ENCODE peak calls at places on chromosomes 7 and 10, in seven cellular contexts. Y is trophoblast cell; H is left lung; M is GM23338; G is CD8-positive, alpha-beta T cell; I is body of pancreas; U is upper lobe of right lung. Z is an unnamed sample.

GRCh38 chr10:13074562-13075451 is 25.2 kb upstream of the OPTN start:
- DNase-seq in H (peak), M (peak), U (peak), G (peak), Y (peak), I (peak), Z (no peak)

GRCh38 chr7:9022456-9022855 is 589.0 kb downstream of the NXPH1 start:
- DNase-seq in M (no peak), Y (no peak), U (no peak), I (no peak), H (no peak), G (no peak), Z (no peak)

GRCh38 chr10:49542353-49542752 is 3.4 kb upstream of the ERCC6 start:
- DNase-seq in U (no peak), H (no peak), M (peak), I (no peak), G (no peak), Y (no peak), Z (no peak)

GRCh38 chr7:3200504-3200903 is 100.5 kb upstream of the SDK1 start:
- DNase-seq in U (no peak), H (no peak), G (no peak), M (peak), Y (peak), I (peak), Z (no peak)

GRCh38 chr7:47580175-47580701 is 1.7 kb downstream of the TNS3 start:
- DNase-seq in M (peak), G (no peak), U (no peak), I (peak), H (no peak), Y (no peak), Z (no peak)

GRCh38 chr7:27868117-27868516 is 128.2 kb downstream of the TAX1BP1 start:
- DNase-seq in M (no peak), I (no peak), H (peak), G (no peak), Y (peak), U (no peak), Z (no peak)

GRCh38 chr10:74652664-74653063 is 173.7 kb upstream of the KAT6B start:
- DNase-seq in M (no peak), I (no peak), G (no peak), U (no peak), Y (peak), H (no peak), Z (no peak)

GRCh38 chr10:46547881-46548780 is 8.3 kb downstream of the GPRIN2 start:
- DNase-seq in Y (peak), G (no peak), M (no peak), I (peak), U (peak), H (peak), Z (no peak)

GRCh38 chr10:110305767-110306451 is 1.2 kb upstream of the SMNDC1 start:
- DNase-seq in G (peak), I (peak), H (no peak), M (peak), Y (peak), U (no peak), Z (peak)

GRCh38 chr10:6365384-6365783 is 162.7 kb downstream of the PFKFB3 start:
- DNase-seq in G (no peak), U (no peak), I (no peak), H (no peak), Y (peak), M (peak), Z (no peak)

GRCh38 chr7:73901231-73901822 is 40.4 kb downstream of the TMEM270 start:
- DNase-seq in I (no peak), U (no peak), G (no peak), M (no peak), Y (no peak), H (no peak), Z (no peak)

GRCh38 chr7:22417841-22418240 is 60.9 kb upstream of the RAPGEF5 start:
- DNase-seq in I (no peak), U (no peak), M (no peak), H (no peak), Y (no peak), G (no peak), Z (no peak)

GRCh38 chr7:84914598-84914997 is 272.3 kb downstream of the SEMA3D start:
- DNase-seq in U (no peak), H (no peak), M (peak), Y (peak), I (no peak), G (no peak), Z (no peak)

GRCh38 chr10:93435621-93436385 is 46.3 kb downstream of the MYOF start:
- DNase-seq in I (peak), Y (peak), H (no peak), M (peak), U (no peak), G (no peak), Z (no peak)

GRCh38 chr7:131106681-131107342 is 220.9 kb upstream of the MKLN1 start:
- DNase-seq in U (peak), I (no peak), H (peak), Y (peak), G (peak), M (peak), Z (peak)

GRCh38 chr10:66322261-66322660 is 603.6 kb upstream of the LRRTM3 start:
- DNase-seq in Y (peak), I (no peak), M (no peak), G (no peak), H (no peak), U (no peak), Z (no peak)

GRCh38 chr7:139680676-139681462 is 96.9 kb downstream of the HIPK2 start:
- DNase-seq in Y (peak), I (peak), G (peak), U (no peak), M (no peak), H (peak), Z (peak)

GRCh38 chr10:97497572-97498075 is 598 bp downstream of the MMS19 start:
- DNase-seq in U (peak), Y (peak), G (peak), H (peak), M (peak), I (peak), Z (peak)

GRCh38 chr10:13809447-13809846 is 222.7 kb downstream of the PRPF18 start:
- DNase-seq in Y (no peak), G (no peak), M (peak), H (no peak), I (no peak), U (no peak), Z (no peak)

GRCh38 chr7:74224511-74224832 is 14.7 kb downstream of the LAT2 start:
- DNase-seq in I (no peak), Y (no peak), G (no peak), H (no peak), U (no peak), M (no peak), Z (no peak)

GRCh38 chr10:30583778-30584415 is 45.7 kb downstream of the LYZL2 start:
- DNase-seq in G (no peak), H (no peak), U (no peak), M (no peak), I (peak), Y (peak), Z (no peak)

GRCh38 chr7:122602800-122603199 is 96.1 kb downstream of the RNF133 start:
- DNase-seq in I (no peak), G (no peak), U (no peak), Y (no peak), H (no peak), M (no peak), Z (no peak)

GRCh38 chr10:49397036-49397999 is 1.4 kb upstream of the DRGX start:
- DNase-seq in I (no peak), M (peak), G (no peak), U (no peak), H (no peak), Y (no peak), Z (no peak)

GRCh38 chr10:61900829-61901783 is at the start of gene ARID5B:
- DNase-seq in U (no peak), H (no peak), M (peak), I (peak), Y (peak), G (no peak), Z (peak)

GRCh38 chr7:96120856-96121255 is 201.0 kb downstream of the SLC25A13 start:
- DNase-seq in U (no peak), I (no peak), M (no peak), Y (no peak), H (no peak), G (no peak), Z (no peak)

GRCh38 chr7:134593530-134594392 is 44.9 kb downstream of the AKR1B15 start:
- DNase-seq in M (no peak), U (no peak), I (peak), Y (peak), G (no peak), H (no peak), Z (no peak)

GRCh38 chr10:84944187-84944586 is 615.8 kb downstream of the CCSER2 start:
- DNase-seq in H (no peak), G (no peak), M (no peak), I (no peak), Y (no peak), U (no peak), Z (no peak)

GRCh38 chr10:132523561-132524442 is 13.8 kb upstream of the INPP5A start:
- DNase-seq in H (peak), G (no peak), I (no peak), M (no peak), U (no peak), Y (no peak), Z (no peak)

GRCh38 chr7:92808006-92808405 is 28.4 kb downstream of the CDK6 start:
- DNase-seq in H (no peak), I (no peak), G (no peak), M (no peak), Y (no peak), U (no peak), Z (no peak)

GRCh38 chr10:33509231-33509871 is 174.9 kb upstream of the NRP1 start:
- DNase-seq in U (no peak), H (no peak), Y (peak), M (peak), G (no peak), I (peak), Z (no peak)

GRCh38 chr10:29306688-29307087 is 17.8 kb downstream of the LYZL1 start:
- DNase-seq in U (peak), M (no peak), I (no peak), H (no peak), G (no peak), Y (no peak), Z (no peak)

GRCh38 chr7:50446542-50446960 is 3.6 kb downstream of the FIGNL1 start:
- DNase-seq in Y (peak), I (no peak), H (no peak), M (no peak), G (no peak), U (no peak), Z (no peak)

GRCh38 chr10:22620140-22620857 is 94.1 kb downstream of the PIP4K2A start:
- DNase-seq in H (no peak), G (no peak), Y (peak), I (peak), M (no peak), U (no peak), Z (no peak)

GRCh38 chr10:132185601-132186487 is 904 bp upstream of the DPYSL4 start:
- DNase-seq in M (peak), G (peak), I (peak), H (peak), U (no peak), Y (no peak), Z (peak)

GRCh38 chr7:154736389-154736788 is 266.5 kb downstream of the PAXIP1 start:
- DNase-seq in Y (no peak), U (no peak), H (no peak), G (no peak), I (no peak), M (no peak), Z (no peak)

GRCh38 chr10:112793197-112793921 is 156.7 kb upstream of the TCF7L2 start:
- DNase-seq in Y (no peak), U (no peak), I (no peak), H (no peak), M (no peak), G (no peak), Z (no peak)

GRCh38 chr10:77156406-77156879 is 481.2 kb downstream of the KCNMA1 start:
- DNase-seq in Y (no peak), G (no peak), M (no peak), U (no peak), I (peak), H (no peak), Z (no peak)

GRCh38 chr7:51324206-51324884 is 7.7 kb upstream of the COBL start:
- DNase-seq in I (no peak), M (no peak), G (no peak), Y (peak), U (no peak), H (no peak), Z (no peak)

GRCh38 chr7:17941171-17941490 is 837 bp upstream of the SNX13 start:
- DNase-seq in M (peak), Y (peak), H (no peak), I (no peak), G (no peak), U (no peak), Z (no peak)

GRCh38 chr10:52682766-52683165 is 89.8 kb downstream of the MBL2 start:
- DNase-seq in M (no peak), G (no peak), I (peak), Y (peak), U (no peak), H (no peak), Z (no peak)

DNA sequence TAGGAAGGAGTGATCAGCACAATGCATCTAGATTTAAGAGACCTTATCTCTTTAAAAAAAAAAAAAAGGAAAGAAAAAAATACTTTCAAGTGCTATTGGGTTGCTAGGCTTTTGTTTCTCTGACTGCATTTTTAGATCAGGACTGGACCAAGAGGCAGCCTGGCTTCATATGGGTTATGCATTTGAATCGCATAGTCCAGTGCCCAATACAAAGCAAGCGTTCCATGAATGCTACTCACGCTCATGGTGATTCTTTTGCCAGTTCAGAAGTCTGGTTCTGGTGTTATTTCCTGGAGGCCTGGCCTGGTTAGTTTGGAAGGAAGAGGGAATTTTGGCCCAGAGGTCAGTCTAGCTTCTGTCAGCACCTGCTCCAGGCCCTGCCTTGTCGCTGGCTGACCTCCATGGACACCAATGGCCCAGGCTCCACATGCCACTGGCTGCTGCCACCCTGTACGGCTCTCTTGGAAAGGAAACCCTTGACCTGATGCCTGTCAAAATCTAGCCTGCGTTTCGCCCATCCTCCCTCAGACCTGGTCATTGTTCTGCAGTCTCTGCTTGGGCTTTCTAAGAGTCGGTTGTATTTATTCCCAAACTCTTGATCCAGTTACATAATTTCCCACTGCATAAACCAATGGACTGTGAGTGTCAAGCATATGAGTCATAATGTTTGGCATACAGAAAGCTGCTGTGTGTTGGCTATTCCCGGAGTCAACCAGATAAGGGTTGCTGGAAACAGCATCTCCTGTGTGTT is 74.3 kb upstream of the MKX start:
- DNase-seq in G (no peak), M (no peak), H (no peak), I (peak), Y (peak), U (no peak), Z (no peak)
- H3K27ac ChIP-seq in G (no peak), M (no peak), H (no peak), I (peak), Y (no peak), U (no peak), Z (no peak)

GRCh38 chr10:114239117-114239993 is at the start of gene VWA2:
- DNase-seq in G (no peak), Y (no peak), U (peak), M (peak), H (peak), I (peak), Z (no peak)
- H3K27ac ChIP-seq in G (no peak), Y (no peak), U (peak), M (no peak), H (no peak), I (peak), Z (no peak)

GRCh38 chr10:79561257-79561656 is 1.1 kb upstream of the SFTPA2 start:
- DNase-seq in H (no peak), M (no peak), Y (no peak), I (peak), G (no peak), U (no peak), Z (no peak)
- H3K27ac ChIP-seq in H (no peak), M (no peak), Y (no peak), I (no peak), G (no peak), U (no peak), Z (no peak)

DNA sequence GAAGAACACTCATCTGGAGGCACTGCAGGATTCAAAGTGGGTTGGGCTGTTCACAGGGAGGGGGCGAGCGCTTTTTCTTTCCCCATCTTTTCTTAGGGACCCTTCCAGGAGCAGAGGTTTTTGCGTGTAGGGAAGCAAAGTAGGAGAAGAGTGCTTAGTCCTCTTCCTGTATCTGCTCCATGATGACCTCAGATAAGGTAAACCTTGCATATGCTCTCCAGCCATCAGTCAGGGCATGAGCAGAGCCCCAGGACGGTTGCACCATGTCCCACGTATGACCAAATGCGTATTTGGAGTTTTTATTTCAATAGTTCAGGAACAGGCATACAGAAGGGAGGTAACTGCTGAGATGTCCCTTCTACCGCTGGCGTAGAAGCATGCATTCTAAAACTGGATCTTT is 253.4 kb upstream of the INHBA start:
- DNase-seq in M (no peak), U (no peak), G (no peak), H (no peak), Y (no peak), I (no peak), Z (no peak)
- H3K27ac ChIP-seq in M (no peak), U (no peak), G (no peak), H (no peak), Y (peak), I (no peak), Z (no peak)

DNA sequence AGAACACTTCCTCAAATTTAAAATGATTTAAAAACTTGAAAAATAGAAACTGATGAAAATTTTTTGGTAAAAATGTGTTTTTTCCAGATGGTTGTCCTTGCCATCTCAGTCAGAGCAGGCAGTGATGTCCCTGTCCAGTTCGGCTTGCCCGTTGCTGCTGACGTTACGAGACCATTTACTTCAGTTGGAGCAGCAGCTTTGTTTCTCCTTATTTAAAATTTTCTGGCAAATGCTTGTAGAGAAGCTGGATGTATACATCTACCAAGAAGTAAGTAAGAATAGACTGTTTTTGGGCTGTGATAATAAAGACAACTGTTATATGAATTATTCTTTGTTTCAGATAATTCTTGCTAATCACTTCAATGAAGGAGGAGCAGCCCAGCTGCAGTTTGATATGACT is 16.1 kb downstream of the EFCAB10 start:
- DNase-seq in H (no peak), G (no peak), M (no peak), Y (no peak), I (no peak), U (no peak), Z (no peak)
- H3K27ac ChIP-seq in H (no peak), G (no peak), M (no peak), Y (no peak), I (no peak), U (no peak), Z (no peak)

GRCh38 chr10:36730316-36730715 is 395.1 kb upstream of the ANKRD30A start:
- DNase-seq in H (no peak), I (no peak), M (no peak), Y (peak), G (no peak), U (no peak), Z (no peak)
- H3K27ac ChIP-seq in H (no peak), I (no peak), M (no peak), Y (no peak), G (no peak), U (no peak), Z (no peak)

Z was measured in effector memory CD4-positive, alpha-beta T cell.